ENCODE peak calls at places on chromosomes 1 and 21, in four cellular contexts. A, Q, S and N are unnamed samples.

GRCh38 chr1:72366473-72366872 is 84.1 kb upstream of the NEGR1 start:
- DNase-seq in Q (peak), A (no peak), S (no peak), N (no peak)

GRCh38 chr1:166174108-166174507 is 7.3 kb upstream of the FAM78B start:
- DNase-seq in S (no peak), Q (no peak), A (no peak), N (no peak)

GRCh38 chr1:6137758-6138157 is 42.4 kb downstream of the CHD5 start:
- DNase-seq in S (no peak), A (no peak), Q (no peak), N (no peak)

GRCh38 chr1:58283380-58284338 is 262.9 kb downstream of the OMA1 start:
- DNase-seq in A (no peak), Q (peak), S (no peak), N (no peak)

GRCh38 chr1:211603191-211603701 is 24.3 kb upstream of the SLC30A1 start:
- DNase-seq in A (no peak), S (no peak), Q (peak), N (no peak)

GRCh38 chr1:173870252-173871075 is 2.3 kb downstream of the ZBTB37 start:
- DNase-seq in S (peak), A (peak), Q (no peak), N (no peak)

GRCh38 chr21:31162827-31163226 is 124.6 kb upstream of the KRTAP19-8 start:
- DNase-seq in S (no peak), Q (no peak), A (no peak), N (no peak)

GRCh38 chr21:44566403-44566802 is 7.1 kb upstream of the KRTAP10-4 start:
- DNase-seq in S (no peak), A (no peak), Q (no peak), N (no peak)

GRCh38 chr1:18109756-18110597 is 2.4 kb downstream of the IGSF21 start:
- DNase-seq in S (no peak), A (no peak), Q (no peak), N (peak)

GRCh38 chr1:164602480-164603093 is 43.6 kb downstream of the PBX1 start:
- DNase-seq in S (no peak), Q (no peak), A (no peak), N (peak)

GRCh38 chr1:208165659-208166058 is 78.5 kb downstream of the PLXNA2 start:
- DNase-seq in S (no peak), A (no peak), Q (no peak), N (no peak)

GRCh38 chr1:239237912-239238311 is 148.5 kb upstream of the CHRM3 start:
- DNase-seq in S (no peak), A (no peak), Q (no peak), N (peak)

GRCh38 chr1:149903836-149904491 is 4.6 kb downstream of the BOLA1 start:
- DNase-seq in Q (no peak), A (no peak), S (no peak), N (no peak)

GRCh38 chr1:16387201-16388185 is 20.5 kb downstream of the SZRD1 start:
- DNase-seq in Q (no peak), S (no peak), A (no peak), N (no peak)

GRCh38 chr1:12456979-12457378 is 161.0 kb downstream of the DHRS3 start:
- DNase-seq in A (no peak), Q (no peak), S (no peak), N (no peak)

GRCh38 chr1:25580933-25581332 is 35.7 kb upstream of the MAN1C1 start:
- DNase-seq in A (no peak), Q (no peak), S (no peak), N (no peak)

GRCh38 chr1:222240536-222241181 is 307.2 kb downstream of the HHIPL2 start:
- DNase-seq in A (peak), S (no peak), Q (no peak), N (no peak)

GRCh38 chr1:100510441-100510840 is 27.5 kb upstream of the GPR88 start:
- DNase-seq in Q (no peak), S (no peak), A (no peak), N (no peak)

GRCh38 chr1:155004352-155005075 is 1.9 kb downstream of the ZBTB7B start:
- DNase-seq in A (no peak), S (no peak), Q (no peak), N (no peak)

GRCh38 chr1:164755674-164756073 is 196.7 kb downstream of the PBX1 start:
- DNase-seq in S (no peak), Q (no peak), A (no peak), N (no peak)

GRCh38 chr1:5099558-5099957 is 445.1 kb downstream of the AJAP1 start:
- DNase-seq in S (no peak), A (no peak), Q (no peak), N (no peak)

GRCh38 chr1:116424438-116424837 is 51.4 kb downstream of the ATP1A1 start:
- DNase-seq in S (no peak), A (no peak), Q (no peak), N (no peak)

GRCh38 chr1:16451868-16452528 is 11.5 kb downstream of the NECAP2 start:
- DNase-seq in S (no peak), Q (no peak), A (no peak), N (no peak)

GRCh38 chr21:41361786-41362604 is at the start of gene MX2:
- DNase-seq in Q (peak), S (peak), A (no peak), N (no peak)

GRCh38 chr21:41359289-41359688 is 2.5 kb upstream of the MX2 start:
- DNase-seq in S (no peak), Q (no peak), A (no peak), N (no peak)

GRCh38 chr21:41360072-41360821 is 1.6 kb upstream of the MX2 start:
- DNase-seq in Q (peak), S (no peak), A (no peak), N (no peak)

GRCh38 chr21:41362605-41363369 is 960 bp downstream of the MX2 start:
- DNase-seq in S (no peak), Q (no peak), A (no peak), N (no peak)

GRCh38 chr21:41361053-41361785 is 608 bp upstream of the MX2 start:
- DNase-seq in A (no peak), S (no peak), Q (peak), N (no peak)
- TF ChIP-seq FOXM1 in A (no peak), S (no peak), Q (no peak), N (no peak)

GRCh38 chr1:35860680-35861079 is 22.3 kb upstream of the AGO1 start:
- DNase-seq in Q (no peak), S (no peak), A (no peak), N (no peak)

GRCh38 chr1:35852241-35852640 is 30.8 kb upstream of the AGO1 start:
- DNase-seq in S (no peak), Q (no peak), A (no peak), N (no peak)

GRCh38 chr1:35856964-35857363 is 26.0 kb upstream of the AGO1 start:
- DNase-seq in A (no peak), S (no peak), Q (no peak), N (no peak)

GRCh38 chr1:35855016-35855700 is 27.9 kb upstream of the AGO1 start:
- DNase-seq in A (no peak), Q (no peak), S (no peak), N (no peak)

GRCh38 chr1:35857830-35858229 is 25.2 kb upstream of the AGO1 start:
- DNase-seq in A (no peak), S (no peak), Q (no peak), N (no peak)
- TF ChIP-seq FOXK2 in A (no peak), S (no peak), Q (no peak), N (no peak)

GRCh38 chr1:112026018-112026417 is 36.5 kb upstream of the KCND3 start:
- DNase-seq in Q (no peak), S (no peak), A (no peak), N (no peak)
- TF ChIP-seq FOXM1 in Q (no peak), S (no peak), A (no peak), N (no peak)

GRCh38 chr1:62144238-62144831 is 50.3 kb upstream of the L1TD1 start:
- DNase-seq in A (peak), S (no peak), Q (peak), N (peak)
- TF ChIP-seq FOXK2 in A (no peak), S (no peak), Q (no peak), N (no peak)

GRCh38 chr1:46681333-46682034 is 9.8 kb downstream of the TEX38 start:
- DNase-seq in Q (no peak), A (no peak), S (no peak), N (no peak)
- TF ChIP-seq FOXM1 in Q (no peak), A (no peak), S (no peak), N (no peak)

GRCh38 chr1:228964178-228964819 is 229.0 kb downstream of the RHOU start:
- DNase-seq in S (no peak), A (no peak), Q (peak), N (no peak)
- TF ChIP-seq FOXK2 in S (no peak), A (no peak), Q (no peak), N (no peak)